ENCODE peak calls at places on chromosomes 7 and 10, in four cellular contexts. E, X, S and W are unnamed samples.

GRCh38 chr7:44094796-44095592 is 9.2 kb upstream of the AEBP1 start:
- DNase-seq in E (no peak), X (no peak), S (no peak), W (no peak)

GRCh38 chr7:191105-192034 is 1.0 kb upstream of the FAM20C start:
- DNase-seq in E (no peak), X (no peak), S (no peak), W (no peak)

GRCh38 chr10:104437226-104437625 is 83.6 kb downstream of the CFAP58 start:
- DNase-seq in E (no peak), X (no peak), S (no peak), W (no peak)

GRCh38 chr7:18508441-18509427 is 13.2 kb downstream of the HDAC9 start:
- DNase-seq in E (no peak), X (no peak), S (no peak), W (no peak)

GRCh38 chr10:34475222-34475621 is 339.9 kb downstream of the PARD3 start:
- DNase-seq in E (no peak), X (no peak), S (no peak), W (no peak)

GRCh38 chr7:55629051-55629677 is 56.9 kb upstream of the VOPP1 start:
- DNase-seq in E (no peak), X (no peak), S (no peak), W (no peak)

GRCh38 chr7:124724516-124725192 is 40.9 kb downstream of the GPR37 start:
- DNase-seq in E (no peak), X (no peak), S (no peak), W (no peak)

GRCh38 chr10:76411719-76412435 is 980.5 kb downstream of the LRMDA start:
- DNase-seq in E (no peak), X (no peak), S (no peak), W (no peak)

GRCh38 chr10:2791774-2792443 is 275.4 kb upstream of the PFKP start:
- DNase-seq in E (no peak), X (no peak), S (no peak), W (no peak)

GRCh38 chr7:27175626-27176342 is 1.7 kb upstream of the HOXA10 start:
- DNase-seq in E (no peak), X (no peak), S (no peak), W (no peak)

GRCh38 chr7:2374830-2375728 is 20.5 kb downstream of the EIF3B start:
- DNase-seq in E (no peak), X (no peak), S (no peak), W (no peak)

GRCh38 chr7:132390705-132391104 is 185.6 kb downstream of the PLXNA4 start:
- DNase-seq in E (no peak), X (no peak), S (no peak), W (no peak)

GRCh38 chr10:127943336-127943910 is 36.5 kb downstream of the PTPRE start:
- DNase-seq in E (no peak), X (no peak), S (no peak), W (no peak)

GRCh38 chr7:99170730-99171074 is 26.8 kb upstream of the SMURF1 start:
- DNase-seq in E (no peak), X (no peak), S (no peak), W (no peak)

GRCh38 chr7:159136442-159136841 is 8.2 kb downstream of the VIPR2 start:
- DNase-seq in E (no peak), X (no peak), S (no peak), W (no peak)

GRCh38 chr10:95547791-95548435 is 13.3 kb downstream of the SORBS1 start:
- DNase-seq in E (no peak), X (no peak), S (no peak), W (no peak)